ENCODE peak calls at places on chromosomes 16 and 17, in seven cellular contexts. L, C, O, P, J, K and T are unnamed samples.

GRCh38 chr17:69883139-69883538 is 191.9 kb upstream of the KCNJ16 start:
- DNase-seq in L (no peak), P (no peak), C (no peak), O (no peak), J (no peak), K (no peak), T (no peak)

GRCh38 chr17:57871155-57871554 is 21.3 kb upstream of the MRPS23 start:
- DNase-seq in O (no peak), K (no peak), C (no peak), P (no peak), L (no peak), J (no peak), T (no peak)

GRCh38 chr16:49663081-49664057 is 192.5 kb downstream of the ZNF423 start:
- DNase-seq in P (no peak), C (no peak), L (no peak), K (peak), J (peak), O (no peak), T (no peak)

GRCh38 chr17:21313320-21313719 is 28.8 kb downstream of the MAP2K3 start:
- DNase-seq in P (no peak), C (no peak), L (no peak), K (peak), J (no peak), O (no peak), T (peak)

GRCh38 chr17:32609085-32609484 is 122.3 kb downstream of the CDK5R1 start:
- DNase-seq in K (peak), P (peak), O (peak), L (no peak), C (no peak), J (peak), T (no peak)

GRCh38 chr17:538096-538973 is 176.3 kb downstream of the VPS53 start:
- DNase-seq in C (peak), J (no peak), O (no peak), L (peak), K (no peak), P (no peak), T (no peak)

GRCh38 chr17:30964878-30965277 is 6.0 kb upstream of the RNF135 start:
- DNase-seq in J (no peak), L (no peak), K (no peak), P (no peak), C (peak), O (no peak), T (peak)

GRCh38 chr17:49931416-49931815 is 37.6 kb upstream of the DLX4 start:
- DNase-seq in C (no peak), P (no peak), O (no peak), L (no peak), K (no peak), J (no peak), T (no peak)

GRCh38 chr16:3497771-3498170 is 2.5 kb upstream of the C16orf90 start:
- DNase-seq in C (no peak), K (no peak), P (no peak), L (no peak), J (no peak), O (no peak), T (no peak)

GRCh38 chr17:50672831-50673551 is 34.7 kb downstream of the ANKRD40 start:
- DNase-seq in C (no peak), K (no peak), J (no peak), O (no peak), P (peak), L (no peak), T (no peak)

GRCh38 chr17:78384479-78385175 is 6.2 kb downstream of the PGS1 start:
- DNase-seq in K (no peak), L (no peak), O (no peak), P (no peak), J (no peak), C (no peak), T (no peak)

GRCh38 chr17:78380370-78380769 is 1.9 kb downstream of the PGS1 start:
- DNase-seq in J (no peak), O (no peak), P (no peak), C (no peak), L (no peak), K (no peak), T (no peak)

GRCh38 chr17:78383725-78384471 is 5.4 kb downstream of the PGS1 start:
- DNase-seq in L (peak), C (peak), J (peak), P (no peak), K (peak), O (peak), T (peak)

GRCh38 chr17:78379134-78379497 is 667 bp downstream of the PGS1 start:
- DNase-seq in J (no peak), K (no peak), L (peak), O (peak), C (peak), P (no peak), T (no peak)

GRCh38 chr17:78381601-78382168 is 3.2 kb downstream of the PGS1 start:
- DNase-seq in O (no peak), K (no peak), L (peak), J (no peak), C (no peak), P (no peak), T (peak)
- H3K4me3 ChIP-seq in O (no peak), K (no peak), L (no peak), J (no peak), C (no peak), P (no peak), T (peak)

GRCh38 chr16:87924937-87925670 is 11.2 kb downstream of the CA5A start:
- DNase-seq in K (no peak), J (no peak), L (no peak), C (no peak), O (no peak), P (peak), T (no peak)
- TF ChIP-seq CTCF in K (no peak), J (no peak), L (no peak), C (no peak), O (no peak), P (no peak), T (no peak)

DNA sequence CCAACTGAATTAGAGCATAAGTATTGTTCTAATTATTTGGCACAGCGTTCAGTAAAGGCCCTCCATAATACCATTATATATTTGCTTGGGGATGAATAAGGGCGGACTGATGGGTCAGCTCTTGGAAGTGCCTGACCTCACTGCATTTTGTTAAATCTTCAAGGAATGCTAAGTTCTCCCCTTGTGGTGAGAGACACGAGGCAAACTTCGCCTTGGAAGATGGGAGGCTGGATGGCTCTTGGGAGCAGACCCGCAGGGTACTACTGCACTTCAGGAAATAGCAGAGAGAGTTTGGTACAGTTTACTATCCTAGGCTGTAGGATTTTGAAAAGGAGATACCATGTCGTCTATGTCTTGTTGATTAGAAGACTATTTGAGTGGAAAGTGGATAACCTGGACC is 87.0 kb upstream of the RPRML start:
- DNase-seq in O (no peak), J (no peak), L (no peak), P (no peak), C (no peak), K (no peak), T (peak)
- H3K4me3 ChIP-seq in O (no peak), J (no peak), L (no peak), P (no peak), C (no peak), K (no peak), T (peak)

GRCh38 chr16:65121870-65122723 is at the start of gene CDH11:
- DNase-seq in K (peak), P (no peak), L (peak), O (peak), J (peak), C (peak), T (peak)
- TF ChIP-seq CTCF in K (no peak), P (no peak), L (peak), O (no peak), J (peak), C (peak), T (peak)

DNA sequence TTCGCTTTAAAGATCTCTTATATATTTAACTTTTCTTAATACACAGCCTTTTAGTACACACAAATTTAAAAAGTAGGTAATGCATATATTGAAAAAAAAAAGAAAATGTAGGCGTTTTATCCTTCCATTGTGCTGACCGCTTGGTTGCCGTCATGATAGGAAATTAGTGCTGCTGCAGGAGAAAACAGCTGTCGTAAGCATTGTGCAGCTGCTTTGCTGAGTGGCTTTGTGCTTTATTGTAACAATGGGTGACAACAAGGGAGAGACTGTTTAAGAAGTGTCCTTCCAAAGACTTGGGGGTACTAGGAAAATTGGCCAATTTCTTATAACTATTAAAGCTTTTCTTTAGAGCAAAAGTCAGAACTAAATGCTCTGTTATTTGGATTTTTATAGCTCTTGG is 5.0 kb downstream of the HERPUD1 start:
- DNase-seq in L (no peak), P (no peak), J (no peak), C (no peak), O (no peak), K (no peak), T (no peak)
- H3K4me3 ChIP-seq in L (no peak), P (no peak), J (no peak), C (no peak), O (no peak), K (no peak), T (no peak)

GRCh38 chr17:75755205-75755901 is 9.6 kb downstream of the GALK1 start:
- DNase-seq in J (no peak), O (no peak), L (no peak), K (no peak), P (no peak), C (no peak), T (peak)

GRCh38 chr17:75752405-75753192 is 12.4 kb downstream of the GALK1 start:
- DNase-seq in P (no peak), K (no peak), J (no peak), O (no peak), L (no peak), C (no peak), T (no peak)

GRCh38 chr17:75754378-75755204 is 10.4 kb downstream of the GALK1 start:
- DNase-seq in K (no peak), J (no peak), L (no peak), P (no peak), O (no peak), C (no peak), T (no peak)

GRCh38 chr17:75753193-75753513 is 11.8 kb downstream of the GALK1 start:
- DNase-seq in C (no peak), O (no peak), P (no peak), K (no peak), J (no peak), L (no peak), T (no peak)

GRCh38 chr17:75753514-75754377 is 11.2 kb downstream of the GALK1 start:
- DNase-seq in C (peak), J (no peak), O (peak), K (peak), P (no peak), L (no peak), T (peak)
- TF ChIP-seq CTCF in C (peak), J (peak), O (peak), K (no peak), P (no peak), L (peak), T (peak)

GRCh38 chr17:44362964-44363612 is 565 bp downstream of the FAM171A2 start:
- DNase-seq in C (no peak), O (no peak), P (no peak), L (peak), J (no peak), K (no peak), T (peak)
- H3K4me3 ChIP-seq in C (peak), O (peak), P (peak), L (peak), J (peak), K (peak), T (peak)

GRCh38 chr16:57244767-57245471 is at the start of gene ARL2BP:
- DNase-seq in O (peak), P (peak), L (peak), C (peak), J (peak), K (peak), T (peak)
- TF ChIP-seq CTCF in O (no peak), P (no peak), L (peak), C (no peak), J (peak), K (no peak), T (peak)